ENCODE peak calls at places on chromosomes 2 and 18, in four cellular contexts. O, R, P and F are unnamed samples.
A peak's percentile ranks its signal among the peaks of the same experiment; 100 is the strongest.

GRCh38 chr2:63658176-63658968 is 69.6 kb downstream of the MDH1 start:
- DNase-seq in O (peak; percentile 84), R (no peak), P (no peak), F (no peak)

GRCh38 chr2:214103199-214104001 is 307.5 kb upstream of the VWC2L start:
- DNase-seq in P (no peak), O (no peak), R (no peak), F (no peak)

GRCh38 chr2:29110916-29111315 is 4.3 kb upstream of the CLIP4 start:
- DNase-seq in P (no peak), O (no peak), R (no peak), F (no peak)

GRCh38 chr2:66699481-66700180 is 264.7 kb downstream of the MEIS1 start:
- DNase-seq in P (no peak), O (no peak), R (no peak), F (no peak)

GRCh38 chr2:120287183-120288015 is 34.7 kb downstream of the RALB start:
- DNase-seq in P (no peak), O (peak; percentile 84), R (peak; percentile 71), F (no peak)

GRCh38 chr2:98099939-98100743 is 13.2 kb downstream of the VWA3B start:
- DNase-seq in R (no peak), O (no peak), P (no peak), F (no peak)

GRCh38 chr2:3606370-3607124 is 11.6 kb downstream of the COLEC11 start:
- DNase-seq in O (no peak), R (no peak), P (peak; percentile 68), F (no peak)

GRCh38 chr2:172420096-172420671 is 7.2 kb upstream of the ITGA6 start:
- DNase-seq in R (no peak), O (no peak), P (no peak), F (no peak)

GRCh38 chr18:70422061-70422965 is 133.5 kb downstream of the SOCS6 start:
- DNase-seq in O (peak; percentile 94), R (peak; percentile 96), P (peak; percentile 83), F (no peak)

GRCh38 chr2:11753452-11753885 is 7.0 kb downstream of the LPIN1 start:
- DNase-seq in R (no peak), P (no peak), O (no peak), F (no peak)

GRCh38 chr18:63249781-63250180 is 69.8 kb downstream of the BCL2 start:
- DNase-seq in O (no peak), R (no peak), P (no peak), F (no peak)

GRCh38 chr18:9683418-9684396 is 24.4 kb upstream of the RAB31 start:
- DNase-seq in R (peak; percentile 83), O (peak; percentile 87), P (no peak), F (peak; percentile 21)

GRCh38 chr2:9675369-9676351 is 44.9 kb upstream of the YWHAQ start:
- DNase-seq in P (no peak), R (peak; percentile 83), O (peak; percentile 96), F (no peak)

GRCh38 chr18:51229328-51229727 is 31.8 kb upstream of the MEX3C start:
- DNase-seq in P (no peak), O (no peak), R (no peak), F (no peak)

GRCh38 chr2:130393318-130393910 is 37.6 kb downstream of the PTPN18 start:
- DNase-seq in O (no peak), R (no peak), P (no peak), F (no peak)

GRCh38 chr2:218990612-218991011 is 2.6 kb downstream of the CRYBA2 start:
- DNase-seq in O (no peak), R (no peak), P (no peak), F (no peak)

GRCh38 chr2:36329746-36330145 is 25.8 kb upstream of the CRIM1 start:
- DNase-seq in P (no peak), O (peak; percentile 93), R (peak; percentile 85), F (no peak)

GRCh38 chr2:9251154-9252001 is 44.8 kb downstream of the ASAP2 start:
- DNase-seq in P (no peak), R (peak; percentile 81), O (peak; percentile 95), F (no peak)

GRCh38 chr2:127586746-127587295 is 51.3 kb downstream of the MYO7B start:
- DNase-seq in R (no peak), O (no peak), P (peak; percentile 50), F (no peak)

GRCh38 chr2:112256654-112257053 is 1.8 kb upstream of the ZC3H8 start:
- DNase-seq in O (no peak), R (no peak), P (no peak), F (no peak)

GRCh38 chr18:76426738-76427305 is 68.2 kb downstream of the ZNF516 start:
- DNase-seq in O (no peak), R (peak; percentile 21), P (peak; percentile 66), F (peak; percentile 76)

GRCh38 chr18:11658019-11658418 is 31.0 kb upstream of the GNAL start:
- DNase-seq in R (no peak), O (no peak), P (no peak), F (no peak)

GRCh38 chr18:3665187-3665586 is 215.2 kb downstream of the TGIF1 start:
- DNase-seq in P (no peak), O (no peak), R (no peak), F (no peak)
- TF ChIP-seq CTCF in P (no peak), O (no peak), R (no peak), F (no peak)

DNA sequence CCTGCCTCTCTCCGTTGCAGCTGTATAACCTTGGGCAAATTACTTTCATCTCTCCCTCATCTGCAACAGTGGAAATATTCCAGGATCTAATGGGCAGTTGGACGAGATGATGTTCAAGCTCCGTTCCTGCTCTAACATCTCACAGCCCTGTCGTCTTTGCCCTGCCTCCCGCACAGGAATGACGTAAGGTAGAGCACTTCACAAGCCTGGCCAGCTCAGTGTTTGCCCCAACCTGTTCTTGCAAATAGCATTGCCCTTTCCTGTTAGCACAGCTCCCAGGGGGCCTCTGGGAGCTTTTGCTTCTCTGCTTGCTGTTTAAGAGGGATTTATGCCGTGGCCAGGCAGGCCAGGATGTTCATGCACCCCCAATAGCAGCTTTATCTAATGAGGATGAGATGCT is 108.0 kb downstream of the KLHL29 start:
- DNase-seq in P (no peak), R (no peak), O (no peak), F (no peak)
- TF ChIP-seq CTCF in P (no peak), R (no peak), O (no peak), F (no peak)

GRCh38 chr2:41966920-41967319 is 80.9 kb upstream of the PKDCC start:
- DNase-seq in P (peak; percentile 77), O (peak; percentile 73), R (peak; percentile 20), F (no peak)

GRCh38 chr2:41966431-41966893 is 81.4 kb upstream of the PKDCC start:
- DNase-seq in P (peak; percentile 95), O (peak; percentile 99), R (peak; percentile 89), F (no peak)

GRCh38 chr2:41967426-41968181 is 80.2 kb upstream of the PKDCC start:
- DNase-seq in R (peak; percentile 28), O (peak; percentile 57), P (peak; percentile 82), F (no peak)

GRCh38 chr2:41965173-41965875 is 82.5 kb upstream of the PKDCC start:
- DNase-seq in O (no peak), R (no peak), P (peak; percentile 75), F (no peak)

DNA sequence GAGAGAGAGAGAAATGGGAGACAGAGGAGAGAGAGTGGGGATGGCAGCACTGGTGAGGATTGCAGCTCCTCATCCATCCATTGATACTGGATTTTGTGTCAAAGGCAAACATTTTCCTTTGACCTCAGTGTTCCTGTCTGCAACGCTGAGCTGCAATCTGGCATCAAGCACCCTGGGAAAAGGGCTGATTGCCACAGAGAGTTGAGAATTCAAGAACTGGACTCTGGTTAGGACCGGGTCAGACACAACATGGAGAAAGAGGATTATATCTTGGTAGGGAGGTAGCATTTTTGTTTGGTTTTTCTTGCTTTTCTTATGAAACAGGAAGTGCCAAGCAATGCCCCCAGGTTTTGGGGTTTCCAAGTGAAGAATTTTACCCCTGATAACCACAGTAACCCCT is 81.9 kb upstream of the PKDCC start:
- DNase-seq in R (peak; percentile 37), O (peak; percentile 85), P (peak; percentile 74), F (no peak)
- TF ChIP-seq CTCF in R (no peak), O (no peak), P (no peak), F (no peak)

DNA sequence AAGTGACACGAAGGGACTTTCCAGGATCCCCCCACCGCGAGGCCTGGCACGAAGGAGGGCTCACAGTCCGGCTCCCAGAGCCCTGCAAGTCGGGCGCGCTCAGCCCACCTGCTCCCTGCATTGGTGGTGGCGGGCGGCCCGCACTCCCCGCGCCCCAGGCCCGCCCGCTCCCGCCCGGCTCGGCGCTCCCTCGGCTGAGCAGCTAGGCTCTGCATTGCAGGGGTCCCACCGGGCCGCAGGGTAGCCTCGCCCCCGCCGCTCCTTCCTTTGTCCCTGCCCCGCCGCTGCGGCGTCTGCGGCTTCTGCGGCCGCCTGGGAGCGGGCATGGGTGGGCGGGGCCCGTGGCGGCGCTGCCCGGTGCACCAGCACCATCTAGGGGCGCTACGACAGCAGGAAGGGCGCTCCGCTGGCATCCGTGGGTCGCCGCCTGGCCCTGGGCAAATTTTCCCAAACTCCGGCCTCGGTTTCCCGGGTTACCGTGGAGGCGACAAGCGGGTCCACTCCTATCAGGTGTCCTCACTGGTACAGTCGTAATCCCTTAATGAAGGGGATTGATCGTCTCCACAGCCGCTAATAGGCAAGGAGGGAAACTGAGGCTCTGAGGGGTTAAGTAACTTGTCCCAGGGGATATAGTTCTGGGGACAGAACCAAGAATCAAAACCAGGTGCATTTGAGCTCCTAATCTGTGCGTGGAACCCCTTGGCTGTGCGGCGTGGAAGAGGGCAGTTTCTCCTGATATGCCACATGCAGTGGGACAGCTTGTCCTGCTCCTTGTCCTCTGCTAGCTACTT is 157.4 kb downstream of the CYRIA start:
- DNase-seq in P (no peak), O (peak; percentile 3), R (peak; percentile 46), F (peak; percentile 69)
- TF ChIP-seq CTCF in P (peak; percentile 43), O (peak; percentile 33), R (peak; percentile 85), F (peak; percentile 45)

GRCh38 chr2:96089356-96090180 is 26.8 kb downstream of the ADRA2B start:
- DNase-seq in P (peak; percentile 52), R (no peak), O (no peak), F (peak; percentile 2)
- TF ChIP-seq CTCF in P (no peak), R (no peak), O (no peak), F (no peak)

DNA sequence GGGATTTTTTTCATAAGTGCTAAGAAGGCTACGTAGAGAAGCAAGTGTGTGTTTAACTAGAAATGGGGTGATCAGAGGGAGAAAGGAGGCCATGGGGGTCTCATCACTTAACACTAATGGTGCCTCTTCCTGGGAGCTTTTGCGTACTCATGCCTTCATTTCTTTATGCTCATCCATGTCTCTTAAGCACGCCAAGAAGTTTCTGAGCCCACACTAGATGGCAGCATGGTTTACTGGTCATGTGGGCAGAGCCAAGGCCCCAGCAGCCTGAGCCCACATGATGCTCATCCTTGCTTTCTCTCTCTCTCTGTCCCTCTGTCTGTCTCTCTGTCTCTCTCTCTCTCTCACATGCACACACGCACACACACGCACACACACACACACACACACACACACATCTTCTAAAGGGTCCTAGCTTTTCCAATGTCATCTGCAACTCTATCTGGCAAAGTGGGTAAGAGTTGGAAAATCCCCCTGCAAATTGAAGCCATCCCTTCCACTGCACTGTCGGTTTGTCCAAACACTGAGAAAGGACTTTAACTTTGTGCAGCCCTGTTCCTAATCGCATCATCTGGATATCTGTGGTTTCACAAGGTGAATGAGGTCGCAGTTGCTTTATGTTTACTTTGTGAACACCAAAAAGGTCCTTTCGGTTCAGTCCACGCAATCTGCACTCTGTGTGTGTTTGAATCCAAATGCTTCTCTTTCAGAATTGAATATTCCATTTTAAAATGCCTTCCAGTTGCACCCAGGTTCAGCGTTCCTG is 137.2 kb upstream of the CCDC68 start:
- DNase-seq in O (peak; percentile 85), R (peak; percentile 75), P (no peak), F (peak; percentile 31)
- TF ChIP-seq CTCF in O (peak; percentile 74), R (peak; percentile 40), P (no peak), F (no peak)